ENCODE peak calls at places on chromosome 6, in six cellular contexts. Q is heart left ventricle, N is gastrocnemius medialis, Y is Peyer's patch, R is astrocyte, A is IMR-90. H is an unnamed sample.

GRCh38 chr6:98769546-98769945 is 64.8 kb upstream of the POU3F2 start:
- DNase-seq in Q (no peak), N (no peak), Y (no peak), R (peak), A (peak), H (peak)

GRCh38 chr6:135936606-135937005 is 85.1 kb downstream of the PDE7B start:
- DNase-seq in Q (no peak), N (no peak), Y (no peak), R (peak), A (peak), H (peak)

GRCh38 chr6:39401376-39401775 is 78.9 kb upstream of the KCNK16 start:
- DNase-seq in Q (no peak), N (no peak), Y (no peak), R (no peak), A (no peak), H (no peak)

GRCh38 chr6:142416179-142416578 is 114.4 kb downstream of the ADGRG6 start:
- DNase-seq in Q (no peak), N (no peak), Y (no peak), R (peak), A (peak), H (peak)

GRCh38 chr6:48826884-48827701 is 636.0 kb downstream of the MMUT start:
- DNase-seq in Q (no peak), N (no peak), Y (no peak), R (peak), A (peak), H (peak)

GRCh38 chr6:1464796-1465348 is 75.5 kb downstream of the FOXF2 start:
- DNase-seq in Q (no peak), N (no peak), Y (no peak), R (no peak), A (no peak), H (peak)

GRCh38 chr6:140105857-140106256 is 731.4 kb upstream of the CITED2 start:
- DNase-seq in Q (no peak), N (no peak), Y (no peak), R (no peak), A (no peak), H (no peak)

GRCh38 chr6:116265081-116265829 is 11.4 kb upstream of the TSPYL4 start:
- DNase-seq in Q (peak), N (no peak), Y (peak), R (no peak), A (peak), H (peak)

GRCh38 chr6:11598687-11599086 is 61.1 kb downstream of the TMEM170B start:
- DNase-seq in Q (no peak), N (no peak), Y (no peak), R (no peak), A (no peak), H (no peak)

GRCh38 chr6:109179507-109179906 is 84.2 kb downstream of the CEP57L1 start:
- DNase-seq in Q (no peak), N (no peak), Y (no peak), R (no peak), A (no peak), H (no peak)

GRCh38 chr6:45650527-45651135 is 272.9 kb upstream of the SUPT3H start:
- DNase-seq in Q (no peak), N (no peak), Y (no peak), R (peak), A (peak), H (peak)

GRCh38 chr6:22325481-22325880 is 28.6 kb upstream of the PRL start:
- DNase-seq in Q (no peak), N (no peak), Y (no peak), R (no peak), A (no peak), H (no peak)

GRCh38 chr6:21539621-21540100 is 53.9 kb upstream of the SOX4 start:
- DNase-seq in Q (no peak), N (no peak), Y (no peak), R (no peak), A (no peak), H (no peak)

GRCh38 chr6:21666200-21666671 is 72.7 kb downstream of the SOX4 start:
- DNase-seq in Q (no peak), N (no peak), Y (no peak), R (no peak), A (no peak), H (no peak)

GRCh38 chr6:167157867-167158266 is at the start of gene GPR31:
- DNase-seq in Q (no peak), N (no peak), Y (no peak), R (no peak), A (no peak), H (no peak)

GRCh38 chr6:110529355-110529754 is 52.9 kb upstream of the SLC22A16 start:
- DNase-seq in Q (no peak), N (no peak), Y (no peak), R (peak), A (peak), H (peak)

GRCh38 chr6:158605266-158605878 is 39.2 kb downstream of the DYNLT1 start:
- DNase-seq in Q (no peak), N (no peak), Y (no peak), R (peak), A (peak), H (peak)

GRCh38 chr6:151765444-151765886 is 42.0 kb upstream of the ESR1 start:
- DNase-seq in Q (no peak), N (peak), Y (no peak), R (peak), A (peak), H (peak)

GRCh38 chr6:3230275-3231212 is 3.1 kb upstream of the TUBB2B start:
- DNase-seq in Q (no peak), N (no peak), Y (no peak), R (peak), A (peak), H (no peak)

GRCh38 chr6:126054258-126054702 is 67.9 kb downstream of the TRMT11 start:
- DNase-seq in Q (no peak), N (no peak), Y (no peak), R (peak), A (no peak), H (peak)

GRCh38 chr6:167795321-167795811 is 31.3 kb upstream of the AFDN start:
- DNase-seq in Q (no peak), N (no peak), Y (no peak), R (no peak), A (no peak), H (no peak)

GRCh38 chr6:121086876-121087275 is 247.4 kb downstream of the TBC1D32 start:
- DNase-seq in Q (no peak), N (no peak), Y (no peak), R (peak), A (no peak), H (no peak)

GRCh38 chr6:34414999-34415858 is 10.6 kb downstream of the RPS10 start:
- DNase-seq in Q (no peak), N (peak), Y (no peak), R (peak), A (peak), H (peak)

DNA sequence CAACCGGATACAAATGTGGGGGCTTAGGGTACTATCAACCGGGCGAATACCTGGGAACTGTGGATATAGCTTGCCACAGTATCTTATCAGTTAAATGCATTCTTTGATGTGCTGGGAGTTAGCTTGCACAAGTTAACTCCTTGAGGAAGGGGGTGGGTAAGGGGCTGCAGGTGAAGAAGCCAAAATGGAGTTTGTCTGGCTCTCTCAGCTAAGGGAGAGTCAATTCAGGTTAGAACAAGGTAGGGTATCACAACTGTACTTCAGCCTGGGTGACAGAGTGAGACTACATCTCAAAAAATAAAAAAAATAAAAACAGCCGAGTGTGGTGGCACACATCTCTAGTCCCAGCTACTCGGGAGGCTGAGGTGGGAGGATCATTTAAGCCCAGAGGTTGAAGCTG is 8.5 kb upstream of the BTN1A1 start:
- DNase-seq in Q (no peak), N (no peak), Y (no peak), R (no peak), A (no peak), H (no peak)
- TF ChIP-seq CTCF in Q (no peak), N (no peak), Y (no peak), R (no peak), A (no peak), H (no peak)

GRCh38 chr6:33316603-33317417 is 734 bp downstream of the ZBTB22 start:
- DNase-seq in Q (peak), N (no peak), Y (no peak), R (no peak), A (no peak), H (no peak)

GRCh38 chr6:33314515-33314942 is 651 bp upstream of the TAPBP start:
- DNase-seq in Q (peak), N (peak), Y (peak), R (peak), A (peak), H (peak)

GRCh38 chr6:33315753-33316602 is 1.6 kb downstream of the ZBTB22 start:
- DNase-seq in Q (no peak), N (no peak), Y (no peak), R (no peak), A (no peak), H (no peak)

GRCh38 chr6:33313709-33314514 is at the start of gene TAPBP:
- DNase-seq in Q (peak), N (peak), Y (peak), R (peak), A (peak), H (no peak)

DNA sequence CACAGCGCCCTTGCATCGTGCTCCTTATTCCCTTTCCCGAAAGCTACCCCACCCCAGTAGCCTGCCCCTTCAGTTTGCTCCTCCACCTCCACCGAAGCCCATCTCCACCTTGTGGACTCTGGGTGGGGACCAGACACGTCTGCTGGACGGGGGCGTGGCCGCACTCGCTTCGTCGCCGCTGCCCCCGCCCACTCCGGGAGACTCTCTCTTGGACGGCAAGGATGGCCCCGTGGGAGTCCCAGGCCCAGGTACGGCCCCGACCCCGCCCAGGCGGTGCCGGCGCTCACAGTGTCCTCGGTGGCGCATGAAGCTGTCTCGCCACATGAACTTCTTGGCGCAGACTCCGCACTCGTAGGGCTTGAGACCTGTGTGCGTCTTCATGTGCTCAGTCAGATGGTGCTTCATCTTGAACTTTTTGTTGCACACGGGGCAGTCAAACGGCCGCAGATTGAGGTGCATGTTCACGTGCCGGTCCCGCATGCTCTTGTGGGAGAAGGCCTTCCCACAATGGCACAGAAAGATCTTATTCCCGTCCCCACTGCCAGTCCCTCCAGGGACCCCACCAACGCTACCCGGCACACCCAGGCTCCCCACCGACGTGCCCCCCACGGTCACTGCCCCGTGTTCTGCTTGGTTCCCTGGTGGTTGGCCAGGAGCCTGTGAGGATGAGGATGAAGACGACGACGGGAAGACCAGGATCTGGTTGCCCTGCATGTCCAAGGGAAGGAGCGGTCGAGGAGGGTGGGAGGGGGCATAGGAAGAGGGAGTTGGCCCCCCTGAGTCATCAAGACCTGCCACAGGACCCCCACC is 1.3 kb upstream of the TAPBP start:
- DNase-seq in Q (peak), N (no peak), Y (peak), R (no peak), A (no peak), H (peak)
- H3K27ac ChIP-seq in Q (peak), N (peak), Y (peak), R (peak), A (peak), H (peak)

DNA sequence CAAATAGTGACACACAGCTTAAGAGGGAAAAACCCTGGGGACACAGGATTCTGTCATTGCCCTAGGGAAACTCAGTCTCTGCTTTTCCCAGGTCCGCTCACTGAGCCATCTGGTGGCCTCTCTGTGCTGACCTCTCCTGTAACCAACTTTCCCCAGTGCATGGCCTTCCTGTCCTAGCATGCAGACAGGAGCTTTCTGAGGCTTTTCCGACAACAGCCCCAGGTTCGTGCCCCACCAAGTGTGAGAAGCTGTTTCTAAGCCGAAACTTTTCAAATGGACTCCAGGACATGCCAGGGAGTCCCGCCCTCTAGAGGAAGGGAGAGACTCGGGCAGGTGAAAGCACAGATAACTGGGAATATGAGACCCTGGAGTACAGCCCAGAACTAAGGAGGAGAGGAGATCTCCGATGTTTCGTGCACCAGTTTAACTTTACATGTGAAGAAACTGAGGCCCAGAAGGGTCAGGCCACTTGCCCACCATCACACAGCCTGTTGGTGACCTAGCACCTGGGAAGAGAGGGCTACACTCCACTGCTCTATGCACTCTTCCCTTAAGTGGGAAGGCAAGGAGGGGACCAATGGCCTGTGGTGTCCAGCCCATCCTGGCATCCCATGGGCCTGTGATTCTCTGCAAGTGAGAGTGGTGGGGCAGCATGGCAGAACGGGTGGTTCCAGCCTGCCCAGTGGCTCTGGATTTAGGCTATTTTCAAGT is 46.2 kb downstream of the RPP40 start:
- DNase-seq in Q (no peak), N (no peak), Y (no peak), R (no peak), A (no peak), H (no peak)
- TF ChIP-seq CTCF in Q (peak), N (peak), Y (peak), R (no peak), A (no peak), H (peak)

GRCh38 chr6:42028234-42029061 is 21.9 kb upstream of the TAF8 start:
- DNase-seq in Q (no peak), N (no peak), Y (no peak), R (peak), A (peak), H (no peak)
- H3K27ac ChIP-seq in Q (no peak), N (peak), Y (no peak), R (no peak), A (no peak), H (no peak)

GRCh38 chr6:85017352-85017751 is 253.0 kb upstream of the TBX18 start:
- DNase-seq in Q (no peak), N (no peak), Y (no peak), R (no peak), A (no peak), H (no peak)
- TF ChIP-seq CTCF in Q (no peak), N (no peak), Y (no peak), R (no peak), A (no peak), H (no peak)

GRCh38 chr6:107496041-107496440 is 6.1 kb downstream of the SOBP start:
- DNase-seq in Q (no peak), N (no peak), Y (no peak), R (no peak), A (no peak), H (no peak)
- H3K27ac ChIP-seq in Q (peak), N (peak), Y (no peak), R (no peak), A (no peak), H (no peak)

GRCh38 chr6:9412951-9413559 is 977.7 kb upstream of the SLC35B3 start:
- DNase-seq in Q (no peak), N (no peak), Y (no peak), R (no peak), A (no peak), H (peak)
- TF ChIP-seq CTCF in Q (peak), N (no peak), Y (peak), R (peak), A (peak), H (peak)

DNA sequence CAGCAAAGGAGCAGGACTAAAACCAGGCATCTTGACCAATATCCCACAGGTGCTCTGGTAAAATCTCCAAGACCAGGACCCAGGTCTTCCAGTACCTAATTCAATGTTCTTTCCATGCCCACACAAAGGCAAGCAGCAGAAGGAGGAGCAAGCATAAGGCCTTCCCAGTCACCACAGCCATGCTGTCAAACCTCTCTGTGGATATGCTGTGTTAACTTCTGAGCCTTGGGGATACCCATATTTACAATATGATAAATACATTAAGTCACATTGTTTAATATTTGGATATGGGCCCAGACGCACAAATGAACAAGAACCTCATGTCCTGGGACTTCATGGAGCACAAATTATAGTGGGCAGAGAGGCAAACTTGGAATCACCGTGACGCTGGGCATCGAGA is 16.2 kb downstream of the SOD2 start:
- DNase-seq in Q (no peak), N (no peak), Y (no peak), R (no peak), A (peak), H (no peak)
- H3K27ac ChIP-seq in Q (no peak), N (no peak), Y (no peak), R (no peak), A (no peak), H (no peak)

H was measured in foreskin keratinocyte.